ENCODE peak calls at places on chromosomes 6 and 20, in four cellular contexts. O is GM12878, M is GM12891, Q is H1. X is an unnamed sample.

GRCh38 chr6:6515691-6516607 is 72.6 kb upstream of the LY86 start:
- DNase-seq in O (peak; percentile 84), M (no peak), Q (no peak), X (no peak)

GRCh38 chr6:136640132-136640915 is 90.1 kb upstream of the MAP7 start:
- DNase-seq in O (no peak), M (no peak), Q (no peak), X (no peak)

GRCh38 chr6:128271011-128271410 is 249.4 kb downstream of the PTPRK start:
- DNase-seq in O (no peak), M (no peak), Q (no peak), X (no peak)

GRCh38 chr20:37837934-37838333 is 65.0 kb upstream of the VSTM2L start:
- DNase-seq in O (no peak), M (no peak), Q (no peak), X (no peak)

GRCh38 chr20:8764289-8764962 is 304.5 kb upstream of the PLCB4 start:
- DNase-seq in O (no peak), M (no peak), Q (no peak), X (no peak)

GRCh38 chr20:24109537-24109936 is 121.0 kb upstream of the GGTLC1 start:
- DNase-seq in O (no peak), M (no peak), Q (no peak), X (no peak)

GRCh38 chr6:81451787-81452186 is 300.7 kb downstream of the TENT5A start:
- DNase-seq in O (no peak), M (no peak), Q (no peak), X (no peak)

GRCh38 chr6:72621243-72622093 is at the start of gene KCNQ5:
- DNase-seq in O (no peak), M (no peak), Q (no peak), X (no peak)

DNA sequence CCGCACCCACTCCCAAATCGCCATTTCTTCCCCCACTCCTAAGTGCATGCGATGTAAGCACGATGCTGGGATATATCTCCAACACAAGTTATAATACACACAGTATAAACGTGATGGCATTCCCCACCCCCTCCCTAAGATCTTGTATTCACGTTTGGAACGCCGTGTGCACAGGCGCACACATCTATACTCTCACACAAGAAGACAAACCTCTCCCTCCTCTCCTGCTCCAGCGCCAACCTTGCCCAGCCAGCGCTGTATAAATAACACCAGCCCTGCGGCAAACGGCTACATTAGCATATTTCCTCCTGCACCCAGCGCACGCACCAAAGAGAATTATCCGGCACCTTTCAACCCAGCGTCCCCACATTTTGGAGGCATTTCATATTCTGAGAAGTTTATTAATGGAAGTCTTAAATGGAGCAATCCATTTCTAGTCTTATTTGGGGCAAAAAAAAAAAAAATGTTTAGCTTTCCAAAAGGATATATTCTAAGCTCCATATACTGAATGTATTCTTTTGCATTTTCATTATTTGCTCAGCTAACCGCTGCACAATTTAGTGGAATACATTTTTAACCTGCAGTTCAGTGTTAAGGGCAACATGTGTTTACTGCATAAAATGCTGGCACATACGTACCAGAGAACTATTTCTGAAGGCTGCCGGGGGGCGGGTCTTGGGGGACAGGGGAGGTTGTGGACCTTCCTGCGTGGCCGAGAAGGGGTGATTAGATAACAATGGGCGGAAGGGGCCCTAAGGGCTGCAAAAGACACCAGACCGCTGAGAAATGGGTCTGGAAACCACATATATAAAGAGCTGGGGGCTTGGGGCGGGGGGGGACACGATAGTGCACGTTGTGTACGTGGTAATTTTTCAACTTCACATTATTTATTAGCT is 1.1 kb upstream of the SLC22A23 start:
- DNase-seq in O (no peak), M (no peak), Q (no peak), X (no peak)
- TF ChIP-seq TAF1 in O (no peak), M (no peak), Q (no peak), X (no peak)

GRCh38 chr6:78867020-78867369 is 356 bp upstream of the IRAK1BP1 start:
- DNase-seq in O (no peak), M (peak; percentile 29), Q (no peak), X (peak; percentile 31)
- TF ChIP-seq POLR2AphosphoS5 in O (no peak), M (no peak), Q (no peak), X (no peak)

GRCh38 chr6:34342247-34342646 is 50.2 kb downstream of the NUDT3 start:
- DNase-seq in O (no peak), M (no peak), Q (no peak), X (no peak)

GRCh38 chr6:34340394-34340793 is 52.1 kb downstream of the NUDT3 start:
- DNase-seq in O (no peak), M (no peak), Q (no peak), X (no peak)

GRCh38 chr6:34341481-34341971 is 50.9 kb downstream of the NUDT3 start:
- DNase-seq in O (no peak), M (no peak), Q (no peak), X (no peak)

GRCh38 chr6:34339971-34340370 is 52.5 kb downstream of the NUDT3 start:
- DNase-seq in O (no peak), M (no peak), Q (no peak), X (no peak)

DNA sequence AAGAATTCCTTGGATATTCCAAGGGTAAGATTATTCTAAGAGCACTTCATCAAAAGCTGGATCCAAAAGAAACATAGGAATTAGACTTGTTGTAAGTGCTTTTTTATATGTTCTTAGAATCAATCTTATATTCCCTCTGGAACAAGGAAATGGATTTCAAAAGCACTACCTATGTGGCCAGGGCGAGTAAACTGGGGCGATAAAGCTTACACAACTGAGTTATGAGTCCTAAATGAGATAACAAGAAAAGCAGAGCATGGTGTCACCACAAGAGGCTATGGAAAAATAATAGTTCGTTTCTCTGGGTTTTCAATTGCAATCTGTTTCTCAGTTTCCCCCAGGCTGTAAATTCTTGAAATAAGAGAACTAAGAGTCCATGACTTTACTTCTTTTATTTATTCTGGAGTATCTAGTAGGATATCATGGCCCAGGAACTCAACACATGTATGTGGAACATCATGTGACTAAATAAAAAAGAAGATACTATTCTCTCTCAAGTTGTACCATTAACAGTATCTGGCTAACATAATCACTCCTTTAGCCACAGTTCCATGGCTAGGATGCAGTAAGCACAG is 51.5 kb downstream of the NUDT3 start:
- DNase-seq in O (no peak), M (no peak), Q (no peak), X (no peak)
- TF ChIP-seq TAF1 in O (no peak), M (no peak), Q (no peak), X (no peak)

DNA sequence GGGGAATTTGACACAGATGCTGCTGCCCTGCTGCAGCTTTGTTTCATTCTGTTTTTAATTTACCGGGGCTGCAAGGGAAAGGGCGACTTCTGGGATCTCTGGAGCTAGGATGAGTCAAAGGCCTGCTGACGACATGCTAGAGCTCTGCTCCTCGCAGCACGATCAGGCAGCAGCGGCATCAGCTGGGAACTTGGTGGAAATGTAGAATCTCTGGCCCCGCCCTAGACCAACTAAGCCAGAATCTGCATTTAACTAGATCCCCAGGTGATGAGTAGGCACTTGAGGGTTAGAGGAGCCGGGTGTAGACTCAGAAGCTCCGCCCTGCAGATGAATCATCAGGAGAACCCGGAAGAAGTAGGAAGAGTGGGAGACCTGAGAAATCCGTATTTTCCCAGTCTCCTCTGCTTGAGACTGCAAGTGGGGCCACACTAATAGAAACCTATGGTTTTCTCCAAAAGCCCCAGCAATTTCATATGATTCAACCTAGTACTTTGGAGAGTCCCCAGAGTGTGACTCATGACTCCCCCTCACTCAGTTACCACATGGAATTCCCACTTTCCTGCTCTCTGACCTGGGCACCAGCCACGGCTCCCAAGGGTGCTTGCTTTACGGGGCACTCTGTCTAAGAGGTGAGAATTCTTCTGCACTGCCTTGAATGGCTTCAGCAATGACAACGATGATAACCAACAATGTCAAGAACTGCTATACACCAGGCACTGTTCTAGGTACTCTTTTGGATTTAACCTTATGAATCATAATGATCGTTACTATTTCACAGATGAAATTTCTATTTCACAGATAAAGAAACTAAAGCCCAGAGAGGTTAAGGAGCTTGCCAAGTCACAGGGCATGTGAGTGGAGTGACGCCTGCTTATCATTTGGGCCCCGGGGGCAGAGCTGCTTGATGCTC is 18.1 kb downstream of the TUBB2B start:
- DNase-seq in O (peak; percentile 60), M (no peak), Q (peak; percentile 87), X (no peak)
- TF ChIP-seq POLR2AphosphoS5 in O (no peak), M (no peak), Q (no peak), X (no peak)

DNA sequence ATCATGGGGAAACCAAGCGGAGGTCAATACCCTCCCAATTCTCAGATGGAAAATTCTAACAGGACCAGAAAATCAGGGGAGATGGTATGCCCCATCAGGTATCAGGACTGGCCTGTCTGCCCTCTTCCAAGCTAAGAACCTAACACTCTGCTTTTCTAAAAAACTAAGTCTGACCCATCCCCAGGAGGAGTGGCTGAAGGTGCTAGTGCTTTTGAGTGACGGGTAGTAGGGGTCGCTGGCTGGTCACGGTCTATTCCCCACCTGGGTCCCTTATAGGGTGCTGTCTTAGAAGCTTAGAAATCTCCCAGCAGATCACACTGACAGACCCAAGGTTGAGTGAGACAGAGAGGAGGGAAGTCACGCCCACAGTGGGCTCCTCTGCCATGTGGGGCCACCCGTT is 9.6 kb downstream of the ABHD16A start:
- DNase-seq in O (no peak), M (no peak), Q (no peak), X (no peak)
- TF ChIP-seq TAF1 in O (no peak), M (no peak), Q (no peak), X (no peak)

GRCh38 chr20:57753332-57754164 is 43.7 kb upstream of the PMEPA1 start:
- DNase-seq in O (no peak), M (no peak), Q (no peak), X (no peak)
- TF ChIP-seq POLR2AphosphoS5 in O (no peak), M (no peak), Q (no peak), X (no peak)

GRCh38 chr6:125662301-125662700 is 87.1 kb upstream of the HEY2 start:
- DNase-seq in O (no peak), M (no peak), Q (no peak), X (no peak)

GRCh38 chr6:125659887-125660286 is 89.5 kb upstream of the HEY2 start:
- DNase-seq in O (no peak), M (no peak), Q (no peak), X (no peak)

GRCh38 chr6:125658759-125659431 is 90.5 kb upstream of the HEY2 start:
- DNase-seq in O (no peak), M (no peak), Q (no peak), X (no peak)

DNA sequence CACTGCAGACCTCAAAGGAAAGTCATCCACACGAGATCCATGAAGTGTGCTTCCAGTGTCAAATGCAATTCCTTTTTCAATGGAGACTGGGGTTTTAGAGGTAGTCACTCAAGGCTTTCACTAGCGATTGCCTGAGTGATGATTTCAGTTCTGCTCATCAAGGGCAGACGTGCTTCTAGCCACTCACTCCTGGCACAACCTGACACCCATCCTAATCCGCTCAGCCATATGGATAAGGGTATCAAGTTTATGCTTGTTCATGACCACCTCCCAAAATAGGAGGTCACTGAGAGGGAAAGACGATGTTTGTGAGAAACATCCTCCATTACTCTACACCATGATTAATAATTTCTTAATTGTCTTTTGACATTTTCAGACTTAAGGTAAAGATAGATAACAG is 91.3 kb upstream of the HEY2 start:
- DNase-seq in O (no peak), M (no peak), Q (no peak), X (no peak)
- TF ChIP-seq TAF1 in O (no peak), M (no peak), Q (no peak), X (no peak)

X was measured in GM12892.